ENCODE peak calls at places on chromosomes 11 and 22, in four cellular contexts. One of them, this sample, is unnamed.

GRCh38 chr11:59201376-59201775 is 11.4 kb downstream of the MPEG1 start:
- DNase-seq in cardiac muscle cell: no peak
- DNase-seq in HT-29: peak
- DNase-seq in T-helper 1 cell: no peak
- DNase-seq in this sample: no peak

GRCh38 chr11:17611503-17612220 is 64.6 kb downstream of the OTOG start:
- DNase-seq in HT-29: no peak
- DNase-seq in T-helper 1 cell: no peak
- DNase-seq in cardiac muscle cell: no peak
- DNase-seq in this sample: no peak

GRCh38 chr22:31122532-31123291 is at the start of gene INPP5J:
- DNase-seq in T-helper 1 cell: no peak
- DNase-seq in cardiac muscle cell: peak
- DNase-seq in HT-29: peak
- DNase-seq in this sample: no peak

GRCh38 chr11:66115638-66116410 is 45.8 kb downstream of the PACS1 start:
- DNase-seq in T-helper 1 cell: peak
- DNase-seq in cardiac muscle cell: no peak
- DNase-seq in HT-29: no peak
- DNase-seq in this sample: no peak

GRCh38 chr22:35540600-35541253 is at the start of gene RASD2:
- DNase-seq in cardiac muscle cell: peak
- DNase-seq in HT-29: no peak
- DNase-seq in T-helper 1 cell: peak
- DNase-seq in this sample: no peak

GRCh38 chr11:73999581-74000306 is 9.1 kb downstream of the UCP3 start:
- DNase-seq in HT-29: no peak
- DNase-seq in cardiac muscle cell: no peak
- DNase-seq in T-helper 1 cell: no peak
- DNase-seq in this sample: no peak

GRCh38 chr22:48993655-48994054 is 834.0 kb downstream of the BRD1 start:
- DNase-seq in T-helper 1 cell: no peak
- DNase-seq in HT-29: no peak
- DNase-seq in cardiac muscle cell: no peak
- DNase-seq in this sample: no peak

GRCh38 chr11:9210922-9211320 is 54.2 kb downstream of the DENND5A start:
- DNase-seq in cardiac muscle cell: no peak
- DNase-seq in T-helper 1 cell: no peak
- DNase-seq in HT-29: no peak
- DNase-seq in this sample: no peak

GRCh38 chr11:63862923-63863322 is 24.0 kb downstream of the MARK2 start:
- DNase-seq in cardiac muscle cell: no peak
- DNase-seq in HT-29: peak
- DNase-seq in T-helper 1 cell: peak
- DNase-seq in this sample: no peak

GRCh38 chr11:125494033-125494364 is 2.1 kb downstream of the FEZ1 start:
- DNase-seq in T-helper 1 cell: no peak
- DNase-seq in HT-29: no peak
- DNase-seq in cardiac muscle cell: no peak
- DNase-seq in this sample: no peak

GRCh38 chr11:131867457-131868257 is 497.2 kb downstream of the NTM start:
- DNase-seq in T-helper 1 cell: no peak
- DNase-seq in HT-29: peak
- DNase-seq in cardiac muscle cell: peak
- DNase-seq in this sample: no peak

GRCh38 chr11:71114124-71114851 is 138.1 kb downstream of the SHANK2 start:
- DNase-seq in cardiac muscle cell: no peak
- DNase-seq in HT-29: no peak
- DNase-seq in T-helper 1 cell: peak
- DNase-seq in this sample: no peak

GRCh38 chr22:27460596-27461347 is 340.8 kb downstream of the MN1 start:
- DNase-seq in cardiac muscle cell: no peak
- DNase-seq in HT-29: no peak
- DNase-seq in T-helper 1 cell: no peak
- DNase-seq in this sample: no peak

GRCh38 chr11:72085836-72086475 is 5.3 kb downstream of the LRRC51 start:
- DNase-seq in HT-29: no peak
- DNase-seq in T-helper 1 cell: no peak
- DNase-seq in cardiac muscle cell: no peak
- DNase-seq in this sample: no peak

GRCh38 chr11:75924966-75925784 is 110.2 kb downstream of the UVRAG start:
- DNase-seq in HT-29: peak
- DNase-seq in cardiac muscle cell: no peak
- DNase-seq in T-helper 1 cell: no peak
- DNase-seq in this sample: no peak

GRCh38 chr22:17910561-17911311 is 113.6 kb downstream of the MICAL3 start:
- DNase-seq in HT-29: peak
- DNase-seq in T-helper 1 cell: no peak
- DNase-seq in cardiac muscle cell: peak
- DNase-seq in this sample: no peak

GRCh38 chr11:119167933-119168332 is 592 bp upstream of the NLRX1 start:
- DNase-seq in T-helper 1 cell: no peak
- DNase-seq in HT-29: no peak
- DNase-seq in cardiac muscle cell: no peak
- DNase-seq in this sample: no peak

GRCh38 chr11:123590296-123590912 is 64.0 kb downstream of the SCN3B start:
- DNase-seq in T-helper 1 cell: no peak
- DNase-seq in HT-29: peak
- DNase-seq in cardiac muscle cell: no peak
- DNase-seq in this sample: no peak

GRCh38 chr11:36363361-36364272 is 67.5 kb downstream of the PRR5L start:
- DNase-seq in cardiac muscle cell: peak
- DNase-seq in HT-29: peak
- DNase-seq in T-helper 1 cell: no peak
- DNase-seq in this sample: no peak

GRCh38 chr11:106353031-106353430 is 275.6 kb downstream of the AASDHPPT start:
- DNase-seq in T-helper 1 cell: no peak
- DNase-seq in HT-29: no peak
- DNase-seq in cardiac muscle cell: no peak
- DNase-seq in this sample: no peak

GRCh38 chr11:8011981-8012444 is 24.9 kb downstream of the EIF3F start:
- DNase-seq in cardiac muscle cell: no peak
- DNase-seq in T-helper 1 cell: no peak
- DNase-seq in HT-29: no peak
- DNase-seq in this sample: no peak

GRCh38 chr11:13261600-13262061 is 16.0 kb upstream of the BMAL1 start:
- DNase-seq in HT-29: peak
- DNase-seq in cardiac muscle cell: no peak
- DNase-seq in T-helper 1 cell: no peak
- DNase-seq in this sample: no peak

GRCh38 chr11:73784080-73784634 is 3.5 kb upstream of the MRPL48 start:
- DNase-seq in HT-29: no peak
- DNase-seq in cardiac muscle cell: no peak
- DNase-seq in T-helper 1 cell: peak
- DNase-seq in this sample: no peak

GRCh38 chr11:36354221-36355003 is 58.3 kb downstream of the PRR5L start:
- DNase-seq in T-helper 1 cell: peak
- DNase-seq in cardiac muscle cell: no peak
- DNase-seq in HT-29: no peak
- DNase-seq in this sample: no peak

GRCh38 chr11:33564856-33565453 is 135.7 kb downstream of the C11orf91 start:
- DNase-seq in T-helper 1 cell: no peak
- DNase-seq in cardiac muscle cell: no peak
- DNase-seq in HT-29: no peak
- DNase-seq in this sample: no peak

GRCh38 chr11:27610287-27610686 is 90.0 kb downstream of the BDNF start:
- DNase-seq in T-helper 1 cell: no peak
- DNase-seq in cardiac muscle cell: no peak
- DNase-seq in HT-29: no peak
- DNase-seq in this sample: no peak

GRCh38 chr11:128324051-128324481 is 263.3 kb downstream of the ETS1 start:
- DNase-seq in HT-29: no peak
- DNase-seq in T-helper 1 cell: no peak
- DNase-seq in cardiac muscle cell: no peak
- DNase-seq in this sample: no peak

GRCh38 chr11:67599149-67599548 is 7.6 kb upstream of the NDUFV1 start:
- DNase-seq in cardiac muscle cell: no peak
- DNase-seq in T-helper 1 cell: no peak
- DNase-seq in HT-29: no peak
- DNase-seq in this sample: no peak

GRCh38 chr11:34593085-34593484 is 27.8 kb upstream of the EHF start:
- DNase-seq in T-helper 1 cell: no peak
- DNase-seq in HT-29: no peak
- DNase-seq in cardiac muscle cell: no peak
- DNase-seq in this sample: no peak

GRCh38 chr11:1931326-1931725 is 11.8 kb downstream of the TNNT3 start:
- DNase-seq in cardiac muscle cell: no peak
- DNase-seq in HT-29: no peak
- DNase-seq in T-helper 1 cell: no peak
- DNase-seq in this sample: no peak

GRCh38 chr11:6321961-6322362 is 1.7 kb upstream of the CAVIN3 start:
- DNase-seq in cardiac muscle cell: peak
- DNase-seq in HT-29: no peak
- DNase-seq in T-helper 1 cell: peak
- DNase-seq in this sample: no peak

GRCh38 chr11:2385156-2386151 is 8.3 kb downstream of the CD81 start:
- DNase-seq in HT-29: no peak
- DNase-seq in cardiac muscle cell: no peak
- DNase-seq in T-helper 1 cell: no peak
- DNase-seq in this sample: no peak

GRCh38 chr11:12134239-12134590 is 23.8 kb downstream of the MICAL2 start:
- DNase-seq in cardiac muscle cell: no peak
- DNase-seq in T-helper 1 cell: no peak
- DNase-seq in HT-29: no peak
- DNase-seq in this sample: no peak

GRCh38 chr11:9758676-9759518 is 95.0 kb downstream of the SWAP70 start:
- DNase-seq in T-helper 1 cell: peak
- DNase-seq in cardiac muscle cell: peak
- DNase-seq in HT-29: peak
- DNase-seq in this sample: peak

GRCh38 chr11:94457118-94458029 is 36.3 kb downstream of the MRE11 start:
- DNase-seq in HT-29: no peak
- DNase-seq in cardiac muscle cell: no peak
- DNase-seq in T-helper 1 cell: no peak
- DNase-seq in this sample: no peak

GRCh38 chr22:19869497-19870152 is 15.0 kb upstream of the GNB1L start:
- DNase-seq in T-helper 1 cell: no peak
- DNase-seq in cardiac muscle cell: no peak
- DNase-seq in HT-29: no peak
- DNase-seq in this sample: no peak

GRCh38 chr11:119334173-119334930 is at the start of gene RNF26:
- DNase-seq in cardiac muscle cell: peak
- DNase-seq in HT-29: peak
- DNase-seq in T-helper 1 cell: peak
- DNase-seq in this sample: peak

GRCh38 chr11:36463781-36464180 is 46.3 kb downstream of the TRAF6 start:
- DNase-seq in cardiac muscle cell: no peak
- DNase-seq in HT-29: no peak
- DNase-seq in T-helper 1 cell: no peak
- DNase-seq in this sample: no peak

GRCh38 chr11:33344611-33345010 is 87.4 kb downstream of the HIPK3 start:
- DNase-seq in T-helper 1 cell: peak
- DNase-seq in cardiac muscle cell: no peak
- DNase-seq in HT-29: no peak
- DNase-seq in this sample: no peak

This sample was measured in T-helper 9 cell.